ENCODE peak calls at places on chromosomes 3 and 15, in six cellular contexts. A is GM12878, L is GM12891, N is HepG2, H is H1, Q is K562. J is an unnamed sample.

GRCh38 chr15:74858366-74858735 is 14.8 kb downstream of the SCAMP2 start:
- DNase-seq in L (no peak), A (no peak), Q (no peak), H (no peak), N (no peak), J (no peak)

GRCh38 chr3:71629289-71630252 is 46.0 kb upstream of the FOXP1 start:
- DNase-seq in A (no peak), L (no peak), Q (no peak), N (no peak), H (no peak), J (no peak)

GRCh38 chr3:120435621-120436020 is 15.2 kb downstream of the FSTL1 start:
- DNase-seq in Q (no peak), L (no peak), H (no peak), N (no peak), A (no peak), J (no peak)

GRCh38 chr3:15223684-15224575 is 17.9 kb downstream of the CAPN7 start:
- DNase-seq in A (no peak), H (no peak), L (no peak), N (peak), Q (no peak), J (no peak)

GRCh38 chr3:46852329-46852720 is 10.9 kb downstream of the MYL3 start:
- DNase-seq in A (no peak), N (no peak), H (peak), L (no peak), Q (no peak), J (no peak)

GRCh38 chr15:60477164-60477563 is 1.8 kb downstream of the ICE2 start:
- DNase-seq in Q (no peak), N (no peak), A (no peak), L (no peak), H (no peak), J (no peak)

GRCh38 chr3:48088749-48089466 is 72.7 kb upstream of the MAP4 start:
- DNase-seq in A (peak), Q (peak), N (peak), L (peak), H (peak), J (peak)

GRCh38 chr15:45177285-45177684 is 10.5 kb downstream of the SHF start:
- DNase-seq in H (no peak), Q (no peak), A (no peak), L (no peak), N (no peak), J (no peak)

GRCh38 chr15:90869601-90870353 is 1.4 kb downstream of the FURIN start:
- DNase-seq in H (no peak), Q (peak), L (no peak), N (no peak), A (no peak), J (no peak)

GRCh38 chr3:127691974-127692373 is 19.2 kb downstream of the ABTB1 start:
- DNase-seq in A (no peak), N (no peak), Q (no peak), H (no peak), L (no peak), J (no peak)

GRCh38 chr3:21795152-21795837 is 44.3 kb upstream of the ZNF385D start:
- DNase-seq in A (no peak), Q (no peak), L (no peak), H (no peak), N (no peak), J (no peak)

GRCh38 chr3:17444865-17445264 is 297.6 kb downstream of the TBC1D5 start:
- DNase-seq in H (no peak), A (no peak), Q (no peak), L (no peak), N (no peak), J (no peak)

GRCh38 chr15:33068531-33068990 is 126.0 kb downstream of the FMN1 start:
- DNase-seq in N (peak), A (no peak), H (no peak), L (no peak), Q (no peak), J (no peak)

GRCh38 chr3:101803939-101804338 is 24.9 kb downstream of the NXPE3 start:
- DNase-seq in L (no peak), A (no peak), H (no peak), Q (no peak), N (no peak), J (no peak)

GRCh38 chr3:132421832-132422231 is 4.5 kb downstream of the DNAJC13 start:
- DNase-seq in H (no peak), L (no peak), A (no peak), Q (no peak), N (peak), J (no peak)

GRCh38 chr15:80404057-80404718 is at the start of gene ARNT2:
- DNase-seq in N (no peak), A (no peak), Q (no peak), H (peak), L (peak), J (peak)

GRCh38 chr15:95843241-95843851 is 487.2 kb upstream of the NR2F2 start:
- DNase-seq in N (no peak), H (no peak), A (no peak), Q (no peak), L (no peak), J (no peak)

GRCh38 chr3:106007512-106007911 is 138.7 kb upstream of the CBLB start:
- DNase-seq in Q (no peak), A (no peak), N (no peak), L (no peak), H (no peak), J (no peak)

GRCh38 chr3:103459815-103460214 is 1025.0 kb downstream of the ZPLD1 start:
- DNase-seq in H (no peak), L (no peak), N (no peak), Q (no peak), A (no peak), J (no peak)

GRCh38 chr15:60721232-60721576 is 242.3 kb upstream of the ICE2 start:
- DNase-seq in A (no peak), L (no peak), Q (no peak), H (no peak), N (no peak), J (no peak)

GRCh38 chr15:33292718-33293307 is 18.0 kb upstream of the RYR3 start:
- DNase-seq in H (peak), A (no peak), Q (peak), L (no peak), N (peak), J (no peak)

GRCh38 chr3:45942051-45942825 is 1.0 kb upstream of the CXCR6 start:
- DNase-seq in N (no peak), A (no peak), H (no peak), L (no peak), Q (no peak), J (no peak)

GRCh38 chr3:184696643-184697042 is 15.2 kb downstream of the MAGEF1 start:
- DNase-seq in N (no peak), H (no peak), A (no peak), L (no peak), Q (no peak), J (no peak)

GRCh38 chr15:43748376-43748775 is 2.1 kb downstream of the PDIA3 start:
- DNase-seq in N (no peak), L (no peak), H (no peak), A (no peak), Q (no peak), J (no peak)

GRCh38 chr3:29605845-29606244 is 325.0 kb downstream of the RBMS3 start:
- DNase-seq in L (no peak), A (no peak), N (no peak), Q (no peak), H (no peak), J (no peak)

GRCh38 chr3:188526057-188526456 is 372.1 kb downstream of the LPP start:
- DNase-seq in Q (no peak), H (no peak), A (no peak), L (no peak), N (peak), J (no peak)

GRCh38 chr15:78968539-78969271 is 23.9 kb upstream of the CTSH start:
- DNase-seq in A (no peak), Q (no peak), N (no peak), L (no peak), H (no peak), J (no peak)

GRCh38 chr3:179608931-179609720 is 4.5 kb downstream of the NDUFB5 start:
- DNase-seq in H (no peak), A (peak), N (no peak), L (no peak), Q (no peak), J (no peak)
- TF ChIP-seq POLR2AphosphoS5 in H (no peak), A (no peak), N (no peak), L (no peak), Q (no peak), J (no peak)

GRCh38 chr3:149502438-149502837 is 27.9 kb downstream of the TM4SF4 start:
- DNase-seq in H (no peak), A (no peak), L (no peak), N (no peak), Q (no peak), J (no peak)

GRCh38 chr3:149510480-149510879 is 36.0 kb downstream of the TM4SF4 start:
- DNase-seq in Q (no peak), H (no peak), A (no peak), L (no peak), N (no peak), J (no peak)

GRCh38 chr3:149506965-149507364 is 32.5 kb downstream of the TM4SF4 start:
- DNase-seq in A (no peak), N (peak), H (no peak), L (no peak), Q (no peak), J (no peak)

GRCh38 chr3:149507491-149508324 is 33.2 kb downstream of the TM4SF4 start:
- DNase-seq in L (no peak), A (peak), Q (no peak), N (no peak), H (no peak), J (no peak)

GRCh38 chr3:149506540-149506939 is 32.0 kb downstream of the TM4SF4 start:
- DNase-seq in Q (no peak), A (no peak), N (no peak), L (no peak), H (no peak), J (no peak)
- TF ChIP-seq POLR2A in Q (no peak), A (no peak), N (no peak), L (no peak), H (no peak), J (no peak)

GRCh38 chr15:50458301-50458700 is 34.1 kb downstream of the USP8 start:
- DNase-seq in Q (no peak), H (no peak), N (no peak), L (no peak), A (no peak), J (no peak)

GRCh38 chr15:50458713-50459112 is 34.5 kb downstream of the USP8 start:
- DNase-seq in H (no peak), A (no peak), N (no peak), L (no peak), Q (no peak), J (no peak)

GRCh38 chr15:50463423-50464358 is 39.5 kb downstream of the USP8 start:
- DNase-seq in H (no peak), L (no peak), A (no peak), Q (no peak), N (peak), J (no peak)
- TF ChIP-seq TAF1 in H (no peak), L (no peak), A (no peak), Q (no peak), N (no peak), J (no peak)

DNA sequence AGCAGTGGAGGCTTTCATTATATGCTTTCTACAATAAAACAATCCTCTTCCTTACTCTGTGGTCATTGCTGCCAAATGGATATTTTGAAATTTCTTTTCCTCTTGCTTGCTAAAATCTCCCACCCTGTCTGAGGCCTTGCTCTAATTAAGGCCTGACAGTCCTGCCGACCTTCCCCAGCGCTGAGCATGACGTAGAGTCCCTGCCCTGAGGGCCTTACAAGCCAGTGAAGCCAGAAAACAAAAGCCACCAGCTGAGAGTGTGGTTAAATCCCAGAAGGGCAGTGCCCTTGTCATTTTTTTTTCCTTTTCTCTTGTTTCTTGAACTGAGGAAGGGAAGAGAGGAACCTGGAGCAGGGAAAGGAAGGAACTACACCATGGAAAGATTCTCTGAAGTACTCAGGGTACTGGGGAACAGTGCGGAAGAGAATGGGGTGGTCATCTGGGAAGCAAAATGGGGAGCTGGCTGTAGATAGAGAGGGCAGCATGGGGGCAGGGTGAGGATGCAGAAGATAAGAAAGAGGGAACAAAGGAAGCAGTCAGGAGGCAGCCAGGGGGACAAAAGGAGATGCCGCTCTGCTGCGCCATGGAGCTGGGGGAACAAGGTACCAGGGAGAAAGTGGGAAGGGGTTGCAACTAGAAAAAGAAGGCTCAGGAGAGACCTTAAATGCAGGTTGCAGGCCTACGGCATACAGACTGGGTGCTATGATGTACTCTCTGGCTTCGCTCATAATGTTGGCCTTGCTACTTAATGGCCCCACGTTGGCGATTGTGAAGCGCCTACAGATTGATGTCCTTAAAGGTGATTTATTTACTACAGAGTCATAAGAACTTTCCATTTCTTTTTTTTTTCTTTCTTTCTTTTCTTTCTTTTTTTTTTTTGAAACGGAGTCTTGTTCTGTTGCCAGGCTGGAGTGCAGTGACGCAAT is 25.1 kb downstream of the ZBTB38 start:
- DNase-seq in A (no peak), N (no peak), H (no peak), L (no peak), Q (no peak), J (no peak)
- TF ChIP-seq POLR2AphosphoS5 in A (no peak), N (no peak), H (no peak), L (no peak), Q (no peak), J (no peak)

GRCh38 chr3:169764164-169764452 is 752 bp downstream of the TERC start:
- DNase-seq in A (peak), Q (no peak), L (no peak), N (no peak), H (no peak), J (no peak)

GRCh38 chr3:169769287-169770181 is at the start of gene ACTRT3:
- DNase-seq in N (peak), L (peak), H (peak), A (no peak), Q (no peak), J (peak)

GRCh38 chr3:169765281-169765624 is 393 bp upstream of the TERC start:
- DNase-seq in L (no peak), H (no peak), Q (no peak), A (no peak), N (no peak), J (no peak)

GRCh38 chr3:169760479-169760878 is 4.4 kb downstream of the TERC start:
- DNase-seq in Q (peak), N (no peak), L (no peak), H (no peak), A (no peak), J (no peak)

GRCh38 chr3:169764453-169765280 is at the start of gene TERC:
- DNase-seq in L (peak), N (peak), H (peak), A (peak), Q (peak), J (peak)
- TF ChIP-seq POLR2A in L (peak), N (peak), H (peak), A (peak), Q (peak), J (peak)

GRCh38 chr3:63395960-63396359 is 117.9 kb downstream of the SYNPR start:
- DNase-seq in Q (no peak), A (no peak), L (no peak), H (no peak), N (no peak), J (no peak)
- TF ChIP-seq TAF1 in Q (no peak), A (no peak), L (no peak), H (no peak), N (no peak), J (no peak)

J was measured in GM12892.